ENCODE peak calls at places on chromosome 16, in six cellular contexts. R, P, I, V, X and Z are unnamed samples.

GRCh38 chr16:78130950-78131349 is 31.5 kb downstream of the WWOX start:
- DNase-seq in R (no peak), P (no peak), I (no peak), V (no peak), X (no peak), Z (no peak)

GRCh38 chr16:89574681-89575246 is 794 bp upstream of the CPNE7 start:
- DNase-seq in R (no peak), P (peak; percentile 93), I (peak; percentile 70), V (peak; percentile 43), X (peak; percentile 81), Z (peak; percentile 12)

GRCh38 chr16:84196727-84197486 is 6.0 kb downstream of the ADAD2 start:
- DNase-seq in R (no peak), P (no peak), I (no peak), V (no peak), X (no peak), Z (no peak)

GRCh38 chr16:3880623-3881498 is at the start of gene CREBBP:
- DNase-seq in R (peak; percentile 72), P (peak; percentile 96), I (peak; percentile 90), V (peak; percentile 92), X (peak; percentile 83), Z (peak; percentile 71)

GRCh38 chr16:16064874-16065384 is 115.5 kb downstream of the ABCC1 start:
- DNase-seq in R (no peak), P (no peak), I (no peak), V (no peak), X (no peak), Z (no peak)

GRCh38 chr16:88685156-88686061 is 898 bp downstream of the SNAI3 start:
- DNase-seq in R (no peak), P (peak; percentile 89), I (peak; percentile 76), V (peak; percentile 9), X (peak; percentile 69), Z (no peak)

GRCh38 chr16:84501077-84501735 is 3.3 kb downstream of the MEAK7 start:
- DNase-seq in R (no peak), P (peak; percentile 52), I (no peak), V (no peak), X (peak; percentile 91), Z (no peak)

GRCh38 chr16:23353440-23353839 is 51.3 kb downstream of the SCNN1B start:
- DNase-seq in R (no peak), P (no peak), I (no peak), V (no peak), X (no peak), Z (no peak)

GRCh38 chr16:26709175-26709574 is 357.6 kb upstream of the C16orf82 start:
- DNase-seq in R (peak; percentile 42), P (no peak), I (no peak), V (no peak), X (no peak), Z (no peak)

GRCh38 chr16:81278526-81278925 is 36.2 kb upstream of the GAN start:
- DNase-seq in R (no peak), P (no peak), I (no peak), V (no peak), X (no peak), Z (no peak)

GRCh38 chr16:2777231-2777902 is at the start of gene ELOB:
- DNase-seq in R (peak; percentile 61), P (peak; percentile 99), I (peak; percentile 92), V (peak; percentile 89), X (peak; percentile 84), Z (peak; percentile 36)

GRCh38 chr16:11308493-11309283 is 27.6 kb upstream of the PRM1 start:
- DNase-seq in R (peak; percentile 77), P (no peak), I (no peak), V (no peak), X (no peak), Z (peak; percentile 46)

GRCh38 chr16:69848635-69849545 is 86.8 kb downstream of the WWP2 start:
- DNase-seq in R (no peak), P (peak; percentile 88), I (no peak), V (no peak), X (peak; percentile 91), Z (no peak)

GRCh38 chr16:77805403-77805802 is 17.0 kb downstream of the VAT1L start:
- DNase-seq in R (no peak), P (no peak), I (no peak), V (no peak), X (no peak), Z (peak; percentile 37)

GRCh38 chr16:1163567-1164055 is 10.7 kb downstream of the CACNA1H start:
- DNase-seq in R (no peak), P (no peak), I (no peak), V (no peak), X (no peak), Z (no peak)

GRCh38 chr16:21163576-21163975 is 5.1 kb downstream of the LDAF1 start:
- DNase-seq in R (no peak), P (no peak), I (no peak), V (no peak), X (peak; percentile 47), Z (no peak)

GRCh38 chr16:10731790-10732189 is 11.9 kb upstream of the NUBP1 start:
- DNase-seq in R (no peak), P (no peak), I (no peak), V (no peak), X (no peak), Z (no peak)

GRCh38 chr16:53478965-53479364 is 24.0 kb downstream of the AKTIP start:
- DNase-seq in R (no peak), P (no peak), I (no peak), V (no peak), X (no peak), Z (no peak)

GRCh38 chr16:70579648-70580630 is 56.3 kb downstream of the SF3B3 start:
- DNase-seq in R (no peak), P (no peak), I (no peak), V (no peak), X (no peak), Z (no peak)

GRCh38 chr16:35636831-35637230 is 2177.4 kb downstream of the TP53TG3F start:
- DNase-seq in R (peak; percentile 22), P (no peak), I (no peak), V (no peak), X (no peak), Z (no peak)

GRCh38 chr16:19071811-19072777 is 4.7 kb downstream of the COQ7 start:
- DNase-seq in R (peak; percentile 57), P (peak; percentile 54), I (peak; percentile 75), V (no peak), X (peak; percentile 33), Z (no peak)

GRCh38 chr16:19140392-19140791 is 26.6 kb downstream of the ITPRIPL2 start:
- DNase-seq in R (no peak), P (no peak), I (no peak), V (no peak), X (no peak), Z (no peak)

GRCh38 chr16:66681676-66682075 is 14.9 kb downstream of the CMTM4 start:
- DNase-seq in R (no peak), P (no peak), I (no peak), V (no peak), X (no peak), Z (no peak)

GRCh38 chr16:10851512-10851911 is 25.5 kb upstream of the CIITA start:
- DNase-seq in R (no peak), P (no peak), I (no peak), V (peak; percentile 6), X (no peak), Z (peak; percentile 21)

GRCh38 chr16:67967183-67967955 is 1.1 kb downstream of the SLC12A4 start:
- DNase-seq in R (no peak), P (no peak), I (peak; percentile 64), V (no peak), X (peak; percentile 30), Z (no peak)

GRCh38 chr16:53892155-53892554 is 188.2 kb downstream of the FTO start:
- DNase-seq in R (peak; percentile 69), P (peak; percentile 46), I (peak; percentile 67), V (peak; percentile 55), X (peak; percentile 55), Z (no peak)

GRCh38 chr16:17457513-17457912 is 13.2 kb downstream of the XYLT1 start:
- DNase-seq in R (no peak), P (no peak), I (no peak), V (no peak), X (no peak), Z (no peak)

GRCh38 chr16:69311115-69311532 is at the start of gene VPS4A:
- DNase-seq in R (peak; percentile 91), P (peak; percentile 99), I (peak; percentile 97), V (peak; percentile 90), X (peak; percentile 96), Z (peak; percentile 88)

GRCh38 chr16:85416267-85417109 is 196.6 kb upstream of the GSE1 start:
- DNase-seq in R (peak; percentile 85), P (peak; percentile 66), I (peak; percentile 86), V (peak; percentile 75), X (no peak), Z (peak; percentile 63)

GRCh38 chr16:71900336-71900735 is 5.0 kb downstream of the IST1 start:
- DNase-seq in R (no peak), P (no peak), I (no peak), V (no peak), X (no peak), Z (no peak)

GRCh38 chr16:9123871-9124270 is 32.4 kb downstream of the HAPSTR1 start:
- DNase-seq in R (no peak), P (no peak), I (peak; percentile 39), V (no peak), X (no peak), Z (peak; percentile 43)

GRCh38 chr16:17607624-17608023 is 136.9 kb upstream of the XYLT1 start:
- DNase-seq in R (no peak), P (no peak), I (no peak), V (no peak), X (no peak), Z (no peak)

GRCh38 chr16:23821875-23822688 is 13.7 kb upstream of the PRKCB start:
- DNase-seq in R (no peak), P (no peak), I (no peak), V (no peak), X (no peak), Z (no peak)

GRCh38 chr16:19223235-19223847 is 55.3 kb downstream of the SYT17 start:
- DNase-seq in R (peak; percentile 14), P (no peak), I (peak; percentile 48), V (no peak), X (peak; percentile 11), Z (no peak)